ENCODE peak calls at places on chromosomes 4 and X, in ten cellular contexts. O, T, Z, P, X, A, F, M, V and H are unnamed samples.

GRCh38 chr4:152999376-153000067 is 63.4 kb downstream of the FHDC1 start:
- DNase-seq in O (no peak), T (no peak), Z (no peak), P (no peak), X (no peak), A (no peak), F (no peak), M (no peak), V (no peak), H (no peak)

GRCh38 chr4:125266901-125267601 is 47.7 kb upstream of the FAT4 start:
- DNase-seq in O (no peak), T (peak; percentile 77), Z (no peak), P (no peak), X (peak; percentile 74), A (peak; percentile 51), F (no peak), M (peak; percentile 65), V (no peak), H (peak; percentile 87)

GRCh38 chr4:118865091-118865708 is 23.5 kb upstream of the SYNPO2 start:
- DNase-seq in O (no peak), T (peak; percentile 41), Z (peak; percentile 44), P (no peak), X (peak; percentile 56), A (peak; percentile 66), F (peak; percentile 38), M (no peak), V (peak; percentile 41), H (peak; percentile 61)

GRCh38 chrX:103376118-103376978 is at the start of gene BEX3:
- DNase-seq in O (peak; percentile 64), T (peak; percentile 45), Z (no peak), P (peak; percentile 11), X (peak; percentile 48), A (peak; percentile 67), F (no peak), M (no peak), V (no peak), H (peak; percentile 58)

GRCh38 chr4:100014616-100015015 is 64.5 kb upstream of the H2AZ1 start:
- DNase-seq in O (no peak), T (no peak), Z (no peak), P (no peak), X (no peak), A (no peak), F (no peak), M (no peak), V (no peak), H (no peak)

GRCh38 chrX:391717-392691 is 5.3 kb upstream of the PPP2R3B start:
- DNase-seq in O (no peak), T (no peak), Z (no peak), P (no peak), X (no peak), A (no peak), F (no peak), M (no peak), V (no peak), H (no peak)

GRCh38 chr4:71604785-71605184 is 179.1 kb downstream of the GC start:
- DNase-seq in O (no peak), T (no peak), Z (no peak), P (peak; percentile 45), X (no peak), A (no peak), F (no peak), M (no peak), V (no peak), H (no peak)

GRCh38 chr4:66639361-66639760 is 905.9 kb downstream of the CENPC start:
- DNase-seq in O (no peak), T (no peak), Z (no peak), P (no peak), X (peak; percentile 78), A (peak; percentile 38), F (no peak), M (no peak), V (no peak), H (peak; percentile 1)

GRCh38 chrX:152904151-152905080 is 6.5 kb downstream of the ZNF185 start:
- DNase-seq in O (peak; percentile 68), T (peak; percentile 73), Z (peak; percentile 19), P (no peak), X (peak; percentile 48), A (peak; percentile 70), F (peak; percentile 36), M (peak; percentile 16), V (no peak), H (peak; percentile 65)

GRCh38 chr4:140130677-140131076 is 23.3 kb downstream of the MAML3 start:
- DNase-seq in O (no peak), T (no peak), Z (no peak), P (no peak), X (peak; percentile 47), A (peak; percentile 91), F (no peak), M (no peak), V (no peak), H (peak; percentile 86)

GRCh38 chr4:168877779-168878491 is 132.1 kb downstream of the CBR4 start:
- DNase-seq in O (peak; percentile 79), T (no peak), Z (no peak), P (peak; percentile 25), X (no peak), A (no peak), F (no peak), M (no peak), V (no peak), H (no peak)

GRCh38 chrX:17376381-17377046 is 1.5 kb downstream of the NHS start:
- DNase-seq in O (no peak), T (no peak), Z (no peak), P (peak; percentile 3), X (peak; percentile 9), A (peak; percentile 13), F (no peak), M (no peak), V (no peak), H (peak; percentile 13)

GRCh38 chrX:113947548-113947947 is 636.3 kb upstream of the HTR2C start:
- DNase-seq in O (no peak), T (no peak), Z (no peak), P (no peak), X (no peak), A (no peak), F (no peak), M (no peak), V (no peak), H (no peak)

GRCh38 chr4:19689511-19689910 is 562.2 kb upstream of the SLIT2 start:
- DNase-seq in O (no peak), T (peak; percentile 63), Z (peak; percentile 83), P (no peak), X (peak; percentile 83), A (peak; percentile 94), F (no peak), M (peak; percentile 51), V (no peak), H (peak; percentile 41)

GRCh38 chrX:21612154-21612553 is 46.0 kb downstream of the KLHL34 start:
- DNase-seq in O (no peak), T (no peak), Z (no peak), P (no peak), X (no peak), A (no peak), F (no peak), M (no peak), V (no peak), H (no peak)

GRCh38 chr4:41822326-41822725 is 73.8 kb upstream of the PHOX2B start:
- DNase-seq in O (no peak), T (no peak), Z (no peak), P (no peak), X (no peak), A (no peak), F (no peak), M (no peak), V (no peak), H (no peak)

GRCh38 chr4:40200881-40201797 is 4.3 kb downstream of the RHOH start:
- DNase-seq in O (no peak), T (no peak), Z (no peak), P (peak; percentile 54), X (no peak), A (peak; percentile 26), F (peak; percentile 75), M (no peak), V (no peak), H (peak; percentile 52)

GRCh38 chr4:54440394-54441223 is 211.5 kb downstream of the PDGFRA start:
- DNase-seq in O (no peak), T (peak; percentile 23), Z (no peak), P (no peak), X (peak; percentile 61), A (peak; percentile 20), F (peak; percentile 9), M (no peak), V (no peak), H (peak; percentile 56)

DNA sequence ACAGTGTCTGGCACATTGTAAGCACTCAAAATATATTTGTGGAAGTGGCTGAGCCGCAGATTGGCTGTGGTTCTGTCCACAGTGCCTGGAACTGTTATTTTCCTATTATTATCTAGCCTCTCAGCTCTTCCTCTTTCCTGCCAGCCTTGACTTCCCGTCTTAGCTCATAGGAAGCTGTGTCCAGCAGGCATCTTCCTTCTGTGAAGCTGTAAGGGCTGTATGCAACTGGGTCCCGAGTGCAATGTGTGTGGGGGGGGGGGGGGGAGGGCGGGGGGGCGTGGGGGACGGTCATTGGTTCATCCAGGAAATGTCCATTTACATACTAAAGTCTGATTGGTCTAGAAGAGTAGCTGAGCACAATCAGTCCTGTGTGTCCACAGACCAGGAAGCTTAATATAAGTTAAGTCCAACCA is 210.7 kb downstream of the PDGFRA start:
- DNase-seq in O (no peak), T (peak; percentile 28), Z (no peak), P (peak; percentile 9), X (peak; percentile 75), A (peak; percentile 58), F (peak; percentile 5), M (no peak), V (no peak), H (peak; percentile 69)
- H3K4me3 ChIP-seq in O (peak overlapping the region; percentile 43), T (peak overlapping the region; percentile 1), Z (no peak overlapping the region), P (no peak overlapping the region), X (peak overlapping the region; percentile 29), A (peak overlapping the region; percentile 14), F (no peak overlapping the region), M (no peak overlapping the region), V (no peak overlapping the region), H (no peak overlapping the region)

GRCh38 chrX:70262952-70263567 is 3.1 kb upstream of the P2RY4 start:
- DNase-seq in O (no peak), T (peak; percentile 15), Z (no peak), P (peak; percentile 21), X (peak; percentile 40), A (peak; percentile 18), F (peak; percentile 46), M (no peak), V (peak; percentile 22), H (peak; percentile 43)
- TF ChIP-seq CTCF in O (peak; percentile 22), T (peak; percentile 32), Z (peak; percentile 69), P (peak; percentile 67), X (peak; percentile 69), A (peak; percentile 47), F (peak; percentile 64), M (peak; percentile 62), V (peak; percentile 80), H (peak; percentile 67)

GRCh38 chr4:188107931-188108843 is 1.2 kb downstream of the TRIML2 start:
- DNase-seq in O (no peak), T (no peak), Z (no peak), P (no peak), X (no peak), A (peak; percentile 1), F (no peak), M (no peak), V (no peak), H (peak; percentile 36)
- H3K4me3 ChIP-seq in O (no peak overlapping the region), T (no peak overlapping the region), Z (no peak overlapping the region), P (no peak overlapping the region), X (no peak overlapping the region), A (no peak overlapping the region), F (no peak overlapping the region), M (no peak overlapping the region), V (no peak overlapping the region), H (no peak overlapping the region)

DNA sequence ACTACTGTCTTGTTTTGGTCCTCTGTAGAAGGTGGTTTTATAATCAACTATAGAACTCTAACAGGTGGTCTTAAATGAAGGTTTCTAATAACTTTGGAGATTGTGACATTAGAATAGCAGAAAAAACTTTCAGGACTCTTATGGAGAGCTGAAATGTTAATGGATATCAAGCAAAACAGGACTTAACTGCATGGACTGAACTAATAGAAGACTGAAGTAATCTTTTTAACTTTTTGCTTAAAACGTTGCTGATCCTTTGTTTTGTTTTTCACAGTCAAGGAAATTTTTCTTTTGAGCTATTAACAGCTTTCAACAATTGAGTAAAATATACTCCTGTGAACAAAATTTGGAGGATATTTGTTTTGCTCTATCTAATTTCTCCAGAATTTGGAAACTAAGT is 17.2 kb downstream of the NXT2 start:
- DNase-seq in O (no peak), T (no peak), Z (no peak), P (no peak), X (no peak), A (no peak), F (peak; percentile 14), M (no peak), V (no peak), H (no peak)
- TF ChIP-seq CTCF in O (no peak), T (no peak), Z (no peak), P (no peak), X (no peak), A (no peak), F (no peak), M (no peak), V (no peak), H (no peak)